ENCODE peak calls at places on chromosome 18, in six cellular contexts. One of them, this sample, is unnamed.

GRCh38 chr18:36947820-36948348 is 119.0 kb downstream of the KIAA1328 start:
- DNase-seq in naive thymus-derived CD4-positive, alpha-beta T cell: no peak
- DNase-seq in neural progenitor cell: no peak
- DNase-seq in body of pancreas: no peak
- DNase-seq in fibroblast of lung: no peak
- DNase-seq in cardiac muscle cell: no peak
- DNase-seq in this sample: no peak

GRCh38 chr18:27665264-27665799 is 480.2 kb upstream of the CHST9 start:
- DNase-seq in naive thymus-derived CD4-positive, alpha-beta T cell: no peak
- DNase-seq in neural progenitor cell: peak
- DNase-seq in body of pancreas: no peak
- DNase-seq in fibroblast of lung: no peak
- DNase-seq in cardiac muscle cell: no peak
- DNase-seq in this sample: no peak

GRCh38 chr18:7879717-7880116 is 312.6 kb downstream of the PTPRM start:
- DNase-seq in naive thymus-derived CD4-positive, alpha-beta T cell: no peak
- DNase-seq in neural progenitor cell: no peak
- DNase-seq in body of pancreas: no peak
- DNase-seq in fibroblast of lung: no peak
- DNase-seq in cardiac muscle cell: no peak
- DNase-seq in this sample: no peak

GRCh38 chr18:37458697-37459096 is 106.9 kb downstream of the CELF4 start:
- DNase-seq in naive thymus-derived CD4-positive, alpha-beta T cell: no peak
- DNase-seq in neural progenitor cell: no peak
- DNase-seq in body of pancreas: no peak
- DNase-seq in fibroblast of lung: no peak
- DNase-seq in cardiac muscle cell: no peak
- DNase-seq in this sample: no peak

GRCh38 chr18:54257015-54257414 is 12.3 kb upstream of the POLI start:
- DNase-seq in naive thymus-derived CD4-positive, alpha-beta T cell: no peak
- DNase-seq in neural progenitor cell: no peak
- DNase-seq in body of pancreas: no peak
- DNase-seq in fibroblast of lung: peak
- DNase-seq in cardiac muscle cell: peak
- DNase-seq in this sample: no peak

GRCh38 chr18:7740815-7741214 is 173.7 kb downstream of the PTPRM start:
- DNase-seq in naive thymus-derived CD4-positive, alpha-beta T cell: no peak
- DNase-seq in neural progenitor cell: peak
- DNase-seq in body of pancreas: no peak
- DNase-seq in fibroblast of lung: no peak
- DNase-seq in cardiac muscle cell: no peak
- DNase-seq in this sample: no peak

GRCh38 chr18:22827216-22827615 is 105.9 kb upstream of the RBBP8 start:
- DNase-seq in naive thymus-derived CD4-positive, alpha-beta T cell: no peak
- DNase-seq in neural progenitor cell: no peak
- DNase-seq in body of pancreas: no peak
- DNase-seq in fibroblast of lung: peak
- DNase-seq in cardiac muscle cell: peak
- DNase-seq in this sample: no peak

GRCh38 chr18:54269924-54270844 is 867 bp downstream of the POLI start:
- DNase-seq in naive thymus-derived CD4-positive, alpha-beta T cell: peak
- DNase-seq in neural progenitor cell: peak
- DNase-seq in body of pancreas: peak
- DNase-seq in fibroblast of lung: peak
- DNase-seq in cardiac muscle cell: peak
- DNase-seq in this sample: peak

GRCh38 chr18:37501136-37501535 is 64.5 kb downstream of the CELF4 start:
- DNase-seq in naive thymus-derived CD4-positive, alpha-beta T cell: no peak
- DNase-seq in neural progenitor cell: no peak
- DNase-seq in body of pancreas: no peak
- DNase-seq in fibroblast of lung: no peak
- DNase-seq in cardiac muscle cell: no peak
- DNase-seq in this sample: no peak

DNA sequence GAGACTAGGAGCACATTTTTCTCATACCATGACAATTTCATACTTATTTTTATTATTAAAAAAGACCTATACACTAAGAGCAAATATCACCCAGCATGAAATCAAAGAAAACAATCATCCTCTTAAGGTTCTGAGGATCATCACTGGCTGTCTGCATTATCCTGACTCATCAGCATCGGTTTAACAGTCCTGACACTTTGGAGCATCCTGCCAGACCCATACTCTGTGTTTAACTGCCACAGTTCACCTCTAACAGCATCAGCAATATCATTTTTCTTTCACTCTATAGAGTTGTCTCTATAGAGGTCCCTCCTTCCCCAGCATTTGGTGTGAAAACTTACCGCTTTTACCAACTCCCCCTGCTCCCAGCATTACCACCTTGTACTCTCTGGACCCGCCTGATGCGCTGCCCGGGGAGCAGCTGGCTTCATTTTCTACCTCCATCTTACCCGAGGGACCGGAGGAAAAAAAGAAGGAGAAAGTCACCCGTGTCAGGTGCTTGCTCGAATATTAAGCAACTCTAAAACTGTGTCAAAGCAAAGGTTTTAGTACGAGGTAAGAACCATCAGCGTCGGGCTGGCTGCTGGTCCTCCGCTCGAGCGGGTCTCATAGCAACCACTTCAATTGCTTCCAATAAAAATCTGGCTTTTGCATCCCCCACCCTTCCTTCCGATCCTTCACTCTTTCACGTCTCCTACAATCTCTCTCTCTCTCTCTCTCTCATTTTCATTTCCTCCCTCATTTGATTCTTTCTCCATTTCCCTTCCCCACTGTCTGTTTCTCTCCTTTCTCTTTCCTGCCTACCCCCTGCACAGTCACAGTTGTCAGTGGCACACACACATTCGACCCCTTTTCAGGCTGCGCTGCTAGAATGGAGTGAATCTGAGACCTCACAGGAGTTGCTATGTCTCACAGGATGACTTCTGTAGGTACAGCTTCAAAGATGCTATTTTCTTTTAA is at the start of gene RIT2:
- DNase-seq in naive thymus-derived CD4-positive, alpha-beta T cell: no peak
- DNase-seq in neural progenitor cell: no peak
- DNase-seq in body of pancreas: no peak
- DNase-seq in fibroblast of lung: no peak
- DNase-seq in cardiac muscle cell: no peak
- DNase-seq in this sample: no peak
- H3K4me3 ChIP-seq in naive thymus-derived CD4-positive, alpha-beta T cell: no peak
- H3K4me3 ChIP-seq in neural progenitor cell: no peak
- H3K4me3 ChIP-seq in body of pancreas: no peak
- H3K4me3 ChIP-seq in fibroblast of lung: no peak
- H3K4me3 ChIP-seq in cardiac muscle cell: no peak
- H3K4me3 ChIP-seq in this sample: no peak

GRCh38 chr18:58285731-58286130 is 241.7 kb downstream of the NEDD4L start:
- DNase-seq in naive thymus-derived CD4-positive, alpha-beta T cell: no peak
- DNase-seq in neural progenitor cell: no peak
- DNase-seq in body of pancreas: no peak
- DNase-seq in fibroblast of lung: no peak
- DNase-seq in cardiac muscle cell: no peak
- DNase-seq in this sample: no peak

GRCh38 chr18:58284699-58285490 is 240.9 kb downstream of the NEDD4L start:
- DNase-seq in naive thymus-derived CD4-positive, alpha-beta T cell: no peak
- DNase-seq in neural progenitor cell: no peak
- DNase-seq in body of pancreas: peak
- DNase-seq in fibroblast of lung: no peak
- DNase-seq in cardiac muscle cell: no peak
- DNase-seq in this sample: no peak

GRCh38 chr18:58287626-58288289 is 243.7 kb downstream of the NEDD4L start:
- DNase-seq in naive thymus-derived CD4-positive, alpha-beta T cell: no peak
- DNase-seq in neural progenitor cell: peak
- DNase-seq in body of pancreas: peak
- DNase-seq in fibroblast of lung: no peak
- DNase-seq in cardiac muscle cell: no peak
- DNase-seq in this sample: no peak

GRCh38 chr18:58288922-58289797 is 245.1 kb downstream of the NEDD4L start:
- DNase-seq in naive thymus-derived CD4-positive, alpha-beta T cell: no peak
- DNase-seq in neural progenitor cell: peak
- DNase-seq in body of pancreas: no peak
- DNase-seq in fibroblast of lung: peak
- DNase-seq in cardiac muscle cell: no peak
- DNase-seq in this sample: no peak

DNA sequence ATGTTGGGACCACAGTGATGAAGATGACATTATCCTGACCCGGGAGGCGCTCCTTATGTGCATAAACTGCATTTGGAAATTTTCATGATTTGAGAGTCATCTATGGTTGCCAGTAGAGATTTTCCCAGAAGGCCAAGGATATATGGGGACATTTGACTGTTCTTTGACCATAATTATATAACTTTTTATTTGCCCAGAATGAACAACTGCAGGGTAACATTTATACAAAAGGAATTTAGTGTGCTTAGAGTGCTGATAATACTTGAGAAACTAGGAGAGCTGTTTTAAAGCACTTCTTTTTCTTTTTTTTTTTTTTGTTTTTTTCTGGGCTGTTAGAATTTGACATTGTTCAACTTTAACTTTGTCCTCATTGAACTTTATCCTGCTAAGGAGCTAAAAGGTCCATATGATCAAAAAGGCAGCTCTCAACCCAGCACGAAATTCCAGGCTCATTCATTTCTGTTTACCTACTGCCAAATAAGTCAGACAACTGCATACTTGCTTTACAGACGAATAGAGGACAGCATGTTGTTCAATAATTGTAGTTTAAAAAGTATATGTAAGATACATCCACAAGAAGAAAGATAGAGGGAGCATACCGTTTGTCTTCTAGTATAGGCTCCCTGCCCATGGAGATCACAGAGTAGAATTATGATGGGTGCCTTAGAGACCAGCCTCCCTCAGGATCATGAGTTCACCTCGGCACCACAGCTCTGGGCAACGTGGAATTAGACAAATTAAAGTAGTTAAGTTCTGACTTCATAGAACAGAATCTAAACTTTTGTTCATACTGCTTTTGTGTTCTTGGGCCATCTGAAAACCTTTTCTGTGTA is 243.0 kb downstream of the NEDD4L start:
- DNase-seq in naive thymus-derived CD4-positive, alpha-beta T cell: no peak
- DNase-seq in neural progenitor cell: no peak
- DNase-seq in body of pancreas: no peak
- DNase-seq in fibroblast of lung: no peak
- DNase-seq in cardiac muscle cell: no peak
- DNase-seq in this sample: no peak
- H3K4me3 ChIP-seq in naive thymus-derived CD4-positive, alpha-beta T cell: no peak
- H3K4me3 ChIP-seq in neural progenitor cell: no peak
- H3K4me3 ChIP-seq in body of pancreas: no peak
- H3K4me3 ChIP-seq in fibroblast of lung: no peak
- H3K4me3 ChIP-seq in cardiac muscle cell: no peak
- H3K4me3 ChIP-seq in this sample: no peak

DNA sequence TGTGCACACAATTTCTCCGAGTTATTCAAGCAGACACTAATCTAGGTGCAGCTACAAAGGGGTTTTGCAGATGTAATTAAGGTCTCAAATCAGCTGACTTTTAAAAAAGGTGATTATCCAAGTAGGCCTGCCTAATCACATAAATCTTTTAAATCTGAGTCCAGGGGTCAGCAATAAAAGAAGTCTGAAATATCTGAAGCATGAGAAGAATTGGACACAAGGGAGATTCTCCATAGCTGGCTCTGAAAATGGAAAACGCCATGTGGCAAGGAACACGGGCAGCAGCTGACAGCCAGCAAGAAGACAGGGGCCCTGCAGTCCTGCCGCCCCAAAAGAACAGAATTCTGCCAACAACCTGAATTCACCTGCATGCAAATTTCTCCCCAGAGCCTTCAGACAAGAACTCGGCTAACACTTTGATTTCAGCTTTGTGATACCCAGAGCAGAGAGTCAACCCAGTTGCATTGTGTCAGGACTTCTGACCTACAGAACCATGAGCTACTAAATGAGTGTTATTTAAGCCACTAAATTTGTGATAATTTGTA is 3.4 kb downstream of the INO80C start:
- DNase-seq in naive thymus-derived CD4-positive, alpha-beta T cell: no peak
- DNase-seq in neural progenitor cell: no peak
- DNase-seq in body of pancreas: no peak
- DNase-seq in fibroblast of lung: no peak
- DNase-seq in cardiac muscle cell: no peak
- DNase-seq in this sample: no peak
- H3K4me3 ChIP-seq in naive thymus-derived CD4-positive, alpha-beta T cell: no peak
- H3K4me3 ChIP-seq in neural progenitor cell: no peak
- H3K4me3 ChIP-seq in body of pancreas: no peak
- H3K4me3 ChIP-seq in fibroblast of lung: no peak
- H3K4me3 ChIP-seq in cardiac muscle cell: no peak
- H3K4me3 ChIP-seq in this sample: no peak

GRCh38 chr18:13220326-13220991 is 1.9 kb downstream of the LDLRAD4 start:
- DNase-seq in naive thymus-derived CD4-positive, alpha-beta T cell: peak
- DNase-seq in neural progenitor cell: no peak
- DNase-seq in body of pancreas: no peak
- DNase-seq in fibroblast of lung: no peak
- DNase-seq in cardiac muscle cell: no peak
- DNase-seq in this sample: no peak

GRCh38 chr18:13217971-13218375 is 587 bp upstream of the LDLRAD4 start:
- DNase-seq in naive thymus-derived CD4-positive, alpha-beta T cell: peak
- DNase-seq in neural progenitor cell: peak
- DNase-seq in body of pancreas: peak
- DNase-seq in fibroblast of lung: no peak
- DNase-seq in cardiac muscle cell: no peak
- DNase-seq in this sample: no peak

GRCh38 chr18:13218376-13219011 is at the start of gene LDLRAD4:
- DNase-seq in naive thymus-derived CD4-positive, alpha-beta T cell: peak
- DNase-seq in neural progenitor cell: peak
- DNase-seq in body of pancreas: peak
- DNase-seq in fibroblast of lung: no peak
- DNase-seq in cardiac muscle cell: no peak
- DNase-seq in this sample: peak

GRCh38 chr18:13219012-13219396 is 444 bp downstream of the LDLRAD4 start:
- DNase-seq in naive thymus-derived CD4-positive, alpha-beta T cell: no peak
- DNase-seq in neural progenitor cell: peak
- DNase-seq in body of pancreas: no peak
- DNase-seq in fibroblast of lung: no peak
- DNase-seq in cardiac muscle cell: no peak
- DNase-seq in this sample: no peak

DNA sequence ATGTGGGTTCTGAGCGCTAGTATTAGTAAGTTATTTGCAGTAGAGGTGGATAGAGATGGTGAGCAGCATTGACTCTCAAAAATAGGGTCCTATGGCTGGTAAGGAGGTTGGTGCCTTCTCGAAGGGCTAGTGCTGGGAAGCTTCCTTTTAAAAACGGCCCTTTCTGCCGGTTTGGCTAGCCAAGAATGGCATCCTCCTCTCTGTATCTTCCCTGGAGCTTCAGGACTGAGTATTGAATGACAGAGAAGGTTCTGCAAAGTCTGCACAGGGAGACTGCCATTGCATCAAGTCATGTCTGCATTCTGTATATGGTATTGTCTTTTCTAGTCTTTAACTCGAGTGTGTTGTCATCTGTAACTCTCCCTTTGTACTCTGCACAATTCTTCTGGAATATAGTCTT is 1.0 kb downstream of the LDLRAD4 start:
- DNase-seq in naive thymus-derived CD4-positive, alpha-beta T cell: no peak
- DNase-seq in neural progenitor cell: no peak
- DNase-seq in body of pancreas: no peak
- DNase-seq in fibroblast of lung: no peak
- DNase-seq in cardiac muscle cell: no peak
- DNase-seq in this sample: no peak
- H3K4me3 ChIP-seq in naive thymus-derived CD4-positive, alpha-beta T cell: peak
- H3K4me3 ChIP-seq in neural progenitor cell: no peak
- H3K4me3 ChIP-seq in body of pancreas: no peak
- H3K4me3 ChIP-seq in fibroblast of lung: no peak
- H3K4me3 ChIP-seq in cardiac muscle cell: no peak
- H3K4me3 ChIP-seq in this sample: no peak

This sample was measured in effector memory CD4-positive, alpha-beta T cell.